ENCODE peak calls at places on chromosomes 3 and 15, in seven cellular contexts. V is tibial artery; N is fibroblast of pulmonary artery; E is body of pancreas; U is mucosa of descending colon; J is fibroblast of villous mesenchyme; I is CD8-positive, alpha-beta T cell. S is an unnamed sample.
A peak's percentile ranks its signal among the peaks of the same experiment; 100 is the strongest.

GRCh38 chr15:41695750-41696436 is 35.7 kb downstream of the MGA start:
- DNase-seq in E (no peak), I (peak; percentile 56), V (no peak), U (no peak), J (peak; percentile 80), N (peak; percentile 61), S (peak; percentile 82)

GRCh38 chr3:122427857-122428471 is 12.1 kb upstream of the WDR5B start:
- DNase-seq in U (no peak), I (no peak), N (no peak), E (no peak), V (no peak), J (no peak), S (peak; percentile 16)

GRCh38 chr15:82936966-82937647 is 15.4 kb downstream of the HOMER2 start:
- DNase-seq in E (no peak), I (no peak), J (no peak), V (no peak), N (no peak), U (no peak), S (no peak)

GRCh38 chr15:73800662-73801345 is 47.7 kb upstream of the INSYN1 start:
- DNase-seq in E (no peak), V (peak; percentile 93), N (peak; percentile 86), J (peak; percentile 69), U (no peak), I (no peak), S (peak; percentile 86)

GRCh38 chr15:42071717-42072116 is 22.6 kb downstream of the PLA2G4D start:
- DNase-seq in E (no peak), V (no peak), J (no peak), N (no peak), I (no peak), U (no peak), S (no peak)

GRCh38 chr3:188061133-188061532 is 92.8 kb upstream of the LPP start:
- DNase-seq in N (peak; percentile 37), E (no peak), J (peak; percentile 75), V (no peak), U (no peak), I (peak; percentile 56), S (peak; percentile 79)

GRCh38 chr15:55494927-55495326 is 13.1 kb downstream of the DNAAF4 start:
- DNase-seq in V (no peak), N (no peak), E (no peak), I (no peak), J (no peak), U (no peak), S (peak; percentile 5)

GRCh38 chr3:190325923-190326322 is 3.7 kb upstream of the CLDN1 start:
- DNase-seq in U (no peak), V (no peak), J (peak; percentile 34), N (peak; percentile 43), I (no peak), E (no peak), S (no peak)

GRCh38 chr3:194985031-194985578 is 285.9 kb downstream of the XXYLT1 start:
- DNase-seq in V (peak; percentile 82), U (peak; percentile 87), E (peak; percentile 39), I (peak; percentile 43), J (peak; percentile 82), N (peak; percentile 82), S (peak; percentile 72)

GRCh38 chr3:110755345-110755744 is 316.3 kb upstream of the NECTIN3 start:
- DNase-seq in I (no peak), V (no peak), N (no peak), E (no peak), U (no peak), J (no peak), S (no peak)

GRCh38 chr15:56732881-56733130 is 503 bp downstream of the ZNF280D start:
- DNase-seq in I (no peak), J (no peak), E (no peak), U (no peak), V (no peak), N (no peak), S (no peak)

GRCh38 chr3:36434682-36435426 is 54.5 kb downstream of the STAC start:
- DNase-seq in U (no peak), V (no peak), I (no peak), N (peak; percentile 25), J (peak; percentile 17), E (no peak), S (peak; percentile 22)

GRCh38 chr3:59386165-59386564 is 336.3 kb upstream of the CFAP20DC start:
- DNase-seq in V (no peak), E (no peak), U (no peak), I (no peak), J (no peak), N (no peak), S (no peak)

GRCh38 chr15:39704684-39705083 is 78.0 kb downstream of the FSIP1 start:
- DNase-seq in I (no peak), J (peak; percentile 10), E (no peak), U (no peak), N (peak; percentile 84), V (no peak), S (peak; percentile 82)

GRCh38 chr3:90010341-90010740 is 902.9 kb downstream of the EPHA3 start:
- DNase-seq in E (no peak), N (peak; percentile 82), I (no peak), U (no peak), V (no peak), J (peak; percentile 7), S (peak; percentile 84)

GRCh38 chr15:24962880-24963279 is 8.1 kb downstream of the SNRPN start:
- DNase-seq in J (no peak), N (no peak), V (no peak), U (no peak), I (no peak), E (no peak), S (no peak)

GRCh38 chr3:124995460-124995994 is 60.3 kb downstream of the HEG1 start:
- DNase-seq in I (peak; percentile 67), N (peak; percentile 76), U (no peak), E (peak; percentile 34), V (peak; percentile 72), J (peak; percentile 59), S (peak; percentile 65)

GRCh38 chr3:177833392-177833791 is 636.1 kb upstream of the TBL1XR1 start:
- DNase-seq in V (no peak), I (no peak), N (no peak), E (no peak), U (no peak), J (no peak), S (no peak)

GRCh38 chr3:76683256-76683655 is 356.6 kb upstream of the ROBO2 start:
- DNase-seq in J (no peak), U (no peak), N (no peak), V (no peak), E (no peak), I (no peak), S (no peak)

DNA sequence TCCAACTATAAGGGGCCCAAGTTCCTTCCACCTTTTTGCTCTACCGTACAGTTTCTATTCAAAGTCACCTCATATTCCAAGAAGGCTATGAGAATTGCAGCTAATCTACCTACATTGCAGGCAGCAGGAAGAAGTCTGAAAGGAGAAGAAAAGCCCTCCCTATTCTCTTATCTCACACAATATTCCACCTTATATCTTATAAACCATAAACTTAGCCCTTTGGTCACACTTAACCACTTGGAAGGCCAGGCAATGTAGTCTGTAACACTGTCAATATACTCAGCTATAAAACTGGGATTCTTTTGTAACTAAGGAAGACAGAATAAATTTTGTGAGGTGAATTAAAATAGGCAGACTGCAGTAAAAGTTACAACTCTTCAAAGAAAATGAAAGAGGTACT is 54.8 kb downstream of the TBC1D5 start:
- DNase-seq in J (no peak), V (no peak), E (no peak), I (no peak), N (no peak), U (no peak), S (no peak)
- TF ChIP-seq CTCF in J (no peak), V (no peak), E (no peak), I (no peak), N (no peak), U (no peak), S (no peak)

DNA sequence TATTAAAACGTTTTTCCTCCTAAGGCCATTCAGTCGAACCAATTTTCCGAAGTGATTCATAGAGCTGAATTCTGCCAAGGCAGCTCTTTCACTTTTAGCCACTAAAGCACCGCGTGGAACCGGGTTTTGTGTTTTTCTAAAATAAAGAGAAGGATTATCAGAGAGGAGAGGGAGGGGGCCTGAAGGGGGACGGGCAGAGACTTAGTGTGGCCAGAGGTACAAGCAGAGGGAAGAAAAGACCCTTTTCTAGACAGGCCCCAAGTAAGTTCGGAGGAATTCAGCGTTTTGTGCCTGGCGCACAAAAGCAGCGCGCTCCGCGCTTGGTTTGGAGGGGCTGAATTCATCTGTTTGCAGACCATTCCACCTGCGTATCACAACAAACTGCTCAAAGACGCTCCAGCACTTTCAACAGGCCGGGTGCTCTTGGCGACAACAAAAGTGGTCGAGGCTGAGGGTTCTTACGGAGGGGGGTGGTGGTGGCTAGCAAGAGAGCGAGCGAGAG is 1.1 kb upstream of the FEZF2 start:
- DNase-seq in U (no peak), J (peak; percentile 3), I (no peak), N (peak; percentile 11), E (no peak), V (no peak), S (peak; percentile 33)
- H3K4me3 ChIP-seq in U (no peak overlapping the region), J (no peak overlapping the region), I (no peak overlapping the region), N (peak overlapping the region; percentile 17), E (no peak overlapping the region), V (peak overlapping the region; percentile 43), S (no peak overlapping the region)

DNA sequence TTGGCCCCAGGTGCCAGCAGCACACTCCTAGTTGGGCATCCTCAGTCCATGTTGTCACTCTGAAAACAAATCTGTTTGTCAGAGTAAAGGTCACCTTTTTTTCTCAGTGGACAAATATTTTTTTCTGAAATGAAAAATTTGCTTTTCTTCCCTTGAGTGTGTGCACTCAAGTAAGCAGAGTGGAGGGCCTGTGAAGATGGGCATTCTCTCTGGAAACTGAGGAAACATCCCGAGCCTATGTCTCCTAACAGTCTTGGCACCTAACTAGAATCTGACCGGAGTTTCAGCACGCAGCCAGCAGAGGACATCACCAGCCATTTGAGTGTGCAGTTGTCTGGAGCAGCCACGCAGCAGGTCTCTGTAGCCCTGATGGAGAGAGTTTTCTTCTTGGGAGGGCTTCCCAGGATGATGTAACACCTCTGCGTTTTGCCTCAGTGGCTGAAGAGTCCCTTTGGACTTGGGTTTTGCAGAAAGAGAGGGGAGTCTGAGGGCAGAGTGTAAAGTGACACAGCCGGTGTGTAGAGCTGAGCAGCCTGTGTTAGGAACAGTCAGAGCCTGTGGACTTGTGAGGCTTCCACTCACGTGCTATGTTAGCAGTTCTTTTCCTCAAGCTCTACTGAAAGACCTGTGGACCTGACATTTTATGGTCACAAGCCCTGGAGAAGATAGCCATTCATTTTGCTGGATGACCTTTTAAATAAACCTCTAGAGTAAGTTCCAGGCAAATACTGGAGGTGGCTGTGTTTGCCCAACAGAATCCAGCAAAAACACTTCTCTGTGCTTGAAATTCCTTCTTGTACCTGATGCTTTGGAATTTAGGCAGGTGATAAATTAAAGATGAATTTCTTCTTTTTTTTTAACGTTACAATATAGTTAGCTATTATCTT is 51.6 kb downstream of the ABHD2 start:
- DNase-seq in N (peak; percentile 35), U (no peak), I (no peak), J (no peak), V (peak; percentile 75), E (no peak), S (peak; percentile 42)
- TF ChIP-seq CTCF in N (peak; percentile 37), U (no peak), I (no peak), J (peak; percentile 15), V (peak; percentile 27), E (peak; percentile 19), S (peak; percentile 45)

GRCh38 chr15:59438891-59439290 is 905 bp downstream of the FAM81A start:
- DNase-seq in N (no peak), J (no peak), U (peak; percentile 65), I (no peak), E (no peak), V (peak; percentile 68), S (peak; percentile 10)
- H3K4me3 ChIP-seq in N (no peak overlapping the region), J (no peak overlapping the region), U (no peak overlapping the region), I (no peak overlapping the region), E (no peak overlapping the region), V (peak overlapping the region; percentile 71), S (no peak overlapping the region)

GRCh38 chr3:107117922-107118576 is 259.2 kb upstream of the CCDC54 start:
- DNase-seq in V (no peak), U (no peak), E (no peak), N (peak; percentile 89), J (peak; percentile 67), I (no peak), S (peak; percentile 91)
- TF ChIP-seq CTCF in V (peak; percentile 61), U (no peak), E (no peak), N (peak; percentile 65), J (peak; percentile 58), I (no peak), S (peak; percentile 81)